ENCODE peak calls at places on chromosomes 13 and 19, in seven cellular contexts. L is psoas muscle, Y is neural crest cell, F is fibroblast of pulmonary artery, V is brain microvascular endothelial cell, X is fibroblast of the aortic adventitia, I is Peyer's patch. J is an unnamed sample.

GRCh38 chr19:54136086-54136863 is 1.3 kb upstream of the CNOT3 start:
- DNase-seq in L (no peak), Y (no peak), F (peak), V (no peak), X (peak), I (no peak), J (no peak)

GRCh38 chr13:34779171-34779570 is 162.9 kb upstream of the NBEA start:
- DNase-seq in L (no peak), Y (no peak), F (peak), V (no peak), X (no peak), I (no peak), J (no peak)

GRCh38 chr13:23289917-23290357 is 109.2 kb downstream of the SGCG start:
- DNase-seq in L (no peak), Y (no peak), F (peak), V (peak), X (no peak), I (no peak), J (no peak)

GRCh38 chr13:93476175-93476574 is 249.6 kb downstream of the GPC6 start:
- DNase-seq in L (no peak), Y (no peak), F (peak), V (peak), X (peak), I (no peak), J (no peak)

GRCh38 chr19:34145741-34146202 is 26.5 kb upstream of the LSM14A start:
- DNase-seq in L (no peak), Y (peak), F (peak), V (peak), X (peak), I (no peak), J (peak)

GRCh38 chr19:7722231-7722651 is 9.7 kb downstream of the CLEC4G start:
- DNase-seq in L (no peak), Y (no peak), F (no peak), V (no peak), X (no peak), I (no peak), J (no peak)

GRCh38 chr19:12314553-12314952 is 18.9 kb downstream of the ZNF563 start:
- DNase-seq in L (no peak), Y (no peak), F (no peak), V (no peak), X (no peak), I (no peak), J (no peak)

GRCh38 chr19:29084266-29084665 is 128.7 kb downstream of the UQCRFS1 start:
- DNase-seq in L (no peak), Y (peak), F (no peak), V (no peak), X (peak), I (no peak), J (no peak)

GRCh38 chr13:40130871-40131636 is 475.6 kb downstream of the COG6 start:
- DNase-seq in L (no peak), Y (no peak), F (peak), V (peak), X (peak), I (no peak), J (no peak)

GRCh38 chr19:4732680-4733114 is 9.1 kb upstream of the DPP9 start:
- DNase-seq in L (peak), Y (peak), F (peak), V (no peak), X (peak), I (peak), J (peak)

GRCh38 chr19:35037716-35038622 is 3.6 kb upstream of the HPN start:
- DNase-seq in L (peak), Y (no peak), F (peak), V (no peak), X (peak), I (no peak), J (no peak)

GRCh38 chr13:31556376-31556775 is 182.9 kb upstream of the RXFP2 start:
- DNase-seq in L (no peak), Y (no peak), F (peak), V (peak), X (no peak), I (no peak), J (no peak)

GRCh38 chr19:39497850-39498261 is 891 bp upstream of the DLL3 start:
- DNase-seq in L (no peak), Y (peak), F (peak), V (no peak), X (peak), I (peak), J (peak)

GRCh38 chr13:26019881-26020535 is 31.8 kb downstream of the SHISA2 start:
- DNase-seq in L (no peak), Y (no peak), F (peak), V (peak), X (peak), I (no peak), J (peak)

GRCh38 chr13:105543742-105544141 is 991.7 kb downstream of the EFNB2 start:
- DNase-seq in L (no peak), Y (no peak), F (no peak), V (no peak), X (no peak), I (no peak), J (no peak)

GRCh38 chr13:99322297-99323103 is 15.3 kb upstream of the GPR183 start:
- DNase-seq in L (no peak), Y (no peak), F (peak), V (peak), X (peak), I (no peak), J (no peak)

GRCh38 chr19:33524024-33524664 is 2.6 kb upstream of the PEPD start:
- DNase-seq in L (peak), Y (no peak), F (no peak), V (no peak), X (no peak), I (no peak), J (no peak)

GRCh38 chr13:101155920-101156319 is 260.4 kb downstream of the NALCN start:
- DNase-seq in L (no peak), Y (no peak), F (no peak), V (no peak), X (no peak), I (no peak), J (no peak)

GRCh38 chr13:33270906-33271538 is 14.5 kb downstream of the STARD13 start:
- DNase-seq in L (no peak), Y (no peak), F (no peak), V (no peak), X (peak), I (no peak), J (no peak)

GRCh38 chr19:28843771-28844492 is 369.0 kb downstream of the UQCRFS1 start:
- DNase-seq in L (no peak), Y (no peak), F (no peak), V (no peak), X (no peak), I (no peak), J (no peak)

GRCh38 chr19:37933965-37934364 is 27.0 kb downstream of the SIPA1L3 start:
- DNase-seq in L (peak), Y (no peak), F (peak), V (peak), X (peak), I (peak), J (no peak)

GRCh38 chr13:30037766-30038165 is 187.3 kb upstream of the UBL3 start:
- DNase-seq in L (no peak), Y (no peak), F (peak), V (no peak), X (peak), I (no peak), J (no peak)

GRCh38 chr13:99990045-99990977 is 8.7 kb downstream of the ZIC2 start:
- DNase-seq in L (no peak), Y (no peak), F (no peak), V (no peak), X (no peak), I (no peak), J (no peak)

GRCh38 chr13:113192902-113193301 is 15.6 kb downstream of the PCID2 start:
- DNase-seq in L (no peak), Y (no peak), F (peak), V (peak), X (peak), I (no peak), J (no peak)

DNA sequence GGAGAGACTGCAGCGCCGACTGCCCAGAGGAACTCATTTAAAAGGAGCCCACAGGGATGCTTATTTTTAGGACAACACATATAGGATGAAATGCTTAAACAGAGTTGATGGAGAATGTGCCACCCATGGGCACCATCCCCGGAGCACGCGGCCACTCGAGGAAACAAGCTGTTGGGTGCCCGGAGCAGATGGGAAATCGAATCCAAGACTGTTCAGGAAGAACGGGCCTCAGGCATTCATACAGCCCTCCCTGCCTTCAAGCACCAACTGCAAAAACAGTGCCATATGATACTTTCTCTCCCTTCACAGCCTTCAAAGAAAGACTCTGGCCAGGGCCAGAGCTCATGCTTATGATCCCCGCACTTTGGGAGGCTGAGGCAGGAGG is 40.2 kb downstream of the RAB20 start:
- DNase-seq in L (no peak), Y (no peak), F (no peak), V (no peak), X (peak), I (no peak), J (no peak)
- TF ChIP-seq CTCF in L (no peak), Y (no peak), F (no peak), V (no peak), X (no peak), I (no peak), J (no peak)

GRCh38 chr13:48723168-48723567 is 69.4 kb downstream of the CYSLTR2 start:
- DNase-seq in L (no peak), Y (no peak), F (no peak), V (no peak), X (no peak), I (no peak), J (no peak)
- TF ChIP-seq CTCF in L (no peak), Y (no peak), F (no peak), V (no peak), X (no peak), I (no peak), J (no peak)

GRCh38 chr13:111261326-111261725 is 59.1 kb upstream of the TEX29 start:
- DNase-seq in L (no peak), Y (no peak), F (no peak), V (no peak), X (no peak), I (no peak), J (no peak)
- TF ChIP-seq CTCF in L (no peak), Y (no peak), F (no peak), V (no peak), X (no peak), I (no peak), J (no peak)

GRCh38 chr19:10921199-10921879 is 7.1 kb downstream of the YIPF2 start:
- DNase-seq in L (no peak), Y (no peak), F (no peak), V (no peak), X (no peak), I (no peak), J (no peak)

GRCh38 chr19:10923503-10924076 is 4.8 kb downstream of the YIPF2 start:
- DNase-seq in L (no peak), Y (no peak), F (no peak), V (no peak), X (no peak), I (no peak), J (no peak)

GRCh38 chr19:10922638-10923014 is 5.8 kb downstream of the YIPF2 start:
- DNase-seq in L (no peak), Y (no peak), F (no peak), V (no peak), X (no peak), I (no peak), J (no peak)

GRCh38 chr19:10920781-10921180 is 7.7 kb downstream of the YIPF2 start:
- DNase-seq in L (no peak), Y (no peak), F (no peak), V (no peak), X (no peak), I (peak), J (no peak)

DNA sequence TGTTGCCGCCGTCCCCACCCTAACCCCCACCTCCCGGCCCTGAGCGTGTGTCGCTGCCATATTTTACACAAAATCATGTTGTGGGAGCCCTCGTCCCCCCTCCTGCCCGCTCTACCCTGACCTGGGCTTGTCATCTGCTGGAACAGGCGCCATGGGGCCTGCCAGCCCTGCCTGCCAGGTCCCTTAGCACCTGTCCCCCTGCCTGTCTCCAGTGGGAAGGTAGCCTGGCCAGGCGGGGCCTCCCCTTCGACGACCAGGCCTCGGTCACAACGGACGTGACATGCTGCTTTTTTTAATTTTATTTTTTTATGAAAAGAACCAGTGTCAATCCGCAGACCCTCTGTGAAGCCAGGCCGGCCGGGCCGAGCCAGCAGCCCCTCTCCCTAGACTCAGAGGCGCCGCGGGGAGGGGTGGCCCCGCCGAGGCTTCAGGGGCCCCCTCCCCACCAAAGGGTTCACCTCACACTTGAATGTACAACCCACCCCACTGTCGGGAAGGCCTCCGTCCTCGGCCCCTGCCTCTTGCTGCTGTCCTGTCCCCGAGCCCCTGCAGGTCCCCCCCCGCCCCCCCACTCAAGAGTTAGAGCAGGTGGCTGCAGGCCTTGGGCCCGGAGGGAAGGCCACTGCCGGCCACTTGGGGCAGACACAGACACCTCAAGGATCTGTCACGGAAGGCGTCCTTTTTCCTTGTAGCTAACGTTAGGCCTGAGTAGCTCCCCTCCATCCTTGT is 6.4 kb downstream of the YIPF2 start:
- DNase-seq in L (peak), Y (no peak), F (no peak), V (no peak), X (no peak), I (no peak), J (no peak)
- TF ChIP-seq CTCF in L (no peak), Y (no peak), F (no peak), V (peak), X (no peak), I (no peak), J (no peak)

GRCh38 chr13:92175330-92175729 is 776.9 kb downstream of the GPC5 start:
- DNase-seq in L (no peak), Y (peak), F (peak), V (peak), X (peak), I (no peak), J (peak)
- TF ChIP-seq CTCF in L (no peak), Y (peak), F (peak), V (peak), X (peak), I (no peak), J (peak)

GRCh38 chr19:51418707-51419106 is 1.3 kb upstream of the SIGLEC10 start:
- DNase-seq in L (no peak), Y (no peak), F (no peak), V (no peak), X (no peak), I (no peak), J (no peak)

GRCh38 chr19:51417107-51417806 is at the start of gene SIGLEC10:
- DNase-seq in L (no peak), Y (no peak), F (no peak), V (no peak), X (peak), I (no peak), J (no peak)

GRCh38 chr19:51421229-51422052 is 4.0 kb upstream of the SIGLEC10 start:
- DNase-seq in L (no peak), Y (no peak), F (no peak), V (no peak), X (no peak), I (no peak), J (no peak)

GRCh38 chr19:51417807-51418152 is 338 bp upstream of the SIGLEC10 start:
- DNase-seq in L (no peak), Y (no peak), F (no peak), V (no peak), X (no peak), I (no peak), J (no peak)

GRCh38 chr19:51422053-51422448 is 4.6 kb upstream of the SIGLEC10 start:
- DNase-seq in L (peak), Y (peak), F (peak), V (peak), X (peak), I (peak), J (peak)
- TF ChIP-seq CTCF in L (peak), Y (peak), F (peak), V (peak), X (peak), I (peak), J (peak)

DNA sequence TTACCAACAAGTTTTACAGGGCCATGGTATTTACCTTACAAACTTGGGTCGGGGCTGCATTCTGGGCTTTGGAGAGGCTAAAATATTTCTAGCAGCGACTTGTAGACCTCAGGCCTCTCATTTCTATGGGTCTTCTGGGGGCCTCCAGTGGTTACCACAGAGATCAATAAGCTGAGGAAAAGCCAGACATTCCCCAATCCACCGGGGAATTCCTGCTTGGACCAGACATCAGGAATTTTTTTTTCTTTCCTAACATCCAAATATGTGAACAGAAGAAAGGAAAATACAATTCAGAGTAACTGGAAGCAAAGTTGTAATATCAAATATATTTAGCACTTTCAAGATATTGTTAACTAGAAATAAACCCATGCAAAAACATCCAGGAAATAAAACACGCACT is 1.5 kb downstream of the DZIP1 start:
- DNase-seq in L (no peak), Y (no peak), F (no peak), V (no peak), X (no peak), I (no peak), J (no peak)
- TF ChIP-seq CTCF in L (no peak), Y (no peak), F (no peak), V (no peak), X (no peak), I (no peak), J (no peak)

GRCh38 chr19:16760990-16761389 is 41.3 kb downstream of the NWD1 start:
- DNase-seq in L (no peak), Y (no peak), F (no peak), V (no peak), X (no peak), I (no peak), J (no peak)

GRCh38 chr19:16754207-16754806 is 34.7 kb downstream of the NWD1 start:
- DNase-seq in L (no peak), Y (no peak), F (no peak), V (no peak), X (no peak), I (no peak), J (no peak)

GRCh38 chr19:16751701-16752100 is 32.1 kb downstream of the NWD1 start:
- DNase-seq in L (no peak), Y (no peak), F (no peak), V (no peak), X (no peak), I (no peak), J (no peak)

GRCh38 chr19:16756649-16757048 is 37.0 kb downstream of the NWD1 start:
- DNase-seq in L (no peak), Y (no peak), F (no peak), V (no peak), X (no peak), I (no peak), J (no peak)
- TF ChIP-seq CTCF in L (no peak), Y (no peak), F (no peak), V (no peak), X (no peak), I (no peak), J (no peak)

GRCh38 chr13:27622881-27623280 is 1.2 kb downstream of the POLR1D start:
- DNase-seq in L (no peak), Y (no peak), F (no peak), V (no peak), X (no peak), I (no peak), J (no peak)

GRCh38 chr13:27621366-27622101 is at the start of gene POLR1D:
- DNase-seq in L (peak), Y (peak), F (peak), V (peak), X (peak), I (peak), J (peak)

GRCh38 chr13:27620377-27621115 is at the start of gene LNX2:
- DNase-seq in L (peak), Y (peak), F (peak), V (peak), X (peak), I (peak), J (peak)

GRCh38 chr13:27621116-27621365 is 651 bp upstream of the POLR1D start:
- DNase-seq in L (no peak), Y (no peak), F (no peak), V (no peak), X (peak), I (no peak), J (no peak)

GRCh38 chr13:27622102-27622820 is 569 bp downstream of the POLR1D start:
- DNase-seq in L (no peak), Y (no peak), F (peak), V (no peak), X (peak), I (no peak), J (no peak)
- TF ChIP-seq CTCF in L (no peak), Y (peak), F (peak), V (peak), X (peak), I (no peak), J (peak)

J was measured in DND-41.